ENCODE peak calls at places on chromosomes 2 and 18, in six cellular contexts. F is NCI-H2081; M is CD8-positive, alpha-beta memory T cell; S is aorta; J is hippocampal formation; A is neural crest cell. P is an unnamed sample.

GRCh38 chr2:1586251-1586945 is 157.9 kb downstream of the PXDN start:
- DNase-seq in A (no peak), J (no peak), S (peak), F (no peak), M (peak), P (no peak)

GRCh38 chr2:188970201-188970600 is 4.0 kb upstream of the COL3A1 start:
- DNase-seq in S (no peak), M (no peak), A (no peak), F (no peak), J (no peak), P (no peak)

GRCh38 chr18:58385472-58385871 is 243.4 kb downstream of the ALPK2 start:
- DNase-seq in F (no peak), A (no peak), J (no peak), S (no peak), M (no peak), P (no peak)

GRCh38 chr2:225103737-225104141 is 61.5 kb upstream of the DOCK10 start:
- DNase-seq in M (no peak), S (no peak), A (no peak), J (no peak), F (no peak), P (no peak)

GRCh38 chr2:238727585-238728321 is 120.1 kb upstream of the TWIST2 start:
- DNase-seq in S (peak), J (no peak), M (no peak), F (no peak), A (no peak), P (peak)

GRCh38 chr2:37468139-37468538 is 123.7 kb downstream of the QPCT start:
- DNase-seq in J (no peak), S (no peak), F (no peak), A (no peak), M (no peak), P (no peak)

GRCh38 chr2:32969444-32970162 is 22.9 kb downstream of the LTBP1 start:
- DNase-seq in S (no peak), F (no peak), J (no peak), M (no peak), A (no peak), P (no peak)

GRCh38 chr2:176463527-176463926 is 194.3 kb downstream of the MTX2 start:
- DNase-seq in J (no peak), M (no peak), A (no peak), F (no peak), S (no peak), P (no peak)

GRCh38 chr2:230925443-230925878 is 419 bp upstream of the GPR55 start:
- DNase-seq in F (no peak), S (peak), J (no peak), M (no peak), A (no peak), P (no peak)

GRCh38 chr2:64865073-64865830 is 123.9 kb upstream of the SLC1A4 start:
- DNase-seq in S (peak), F (peak), J (peak), M (peak), A (peak), P (peak)

GRCh38 chr18:5543854-5544389 is at the start of gene EPB41L3:
- DNase-seq in F (peak), S (peak), J (peak), A (peak), M (no peak), P (peak)

GRCh38 chr2:20167356-20167755 is 57.6 kb downstream of the SDC1 start:
- DNase-seq in M (peak), A (no peak), F (no peak), J (no peak), S (no peak), P (no peak)

GRCh38 chr2:202317080-202317859 is 51.7 kb downstream of the NOP58 start:
- DNase-seq in M (no peak), F (peak), S (no peak), A (no peak), J (peak), P (peak)